ENCODE peak calls at places on chromosomes 13 and 19, in four cellular contexts. P is upper lobe of right lung, E is heart left ventricle, M is nucleus accumbens. X is an unnamed sample.

GRCh38 chr19:6501740-6502648 is at the start of gene TUBB4A:
- DNase-seq in P (no peak), E (peak; percentile 32), M (peak; percentile 77), X (no peak)

GRCh38 chr13:35856084-35856483 is 275.1 kb downstream of the DCLK1 start:
- DNase-seq in P (no peak), E (no peak), M (no peak), X (no peak)

GRCh38 chr19:4636151-4636717 is 3.1 kb upstream of the TNFAIP8L1 start:
- DNase-seq in P (peak; percentile 86), E (peak; percentile 76), M (peak; percentile 11), X (peak; percentile 63)

GRCh38 chr13:34751044-34751443 is 191.0 kb upstream of the NBEA start:
- DNase-seq in P (no peak), E (no peak), M (no peak), X (no peak)

GRCh38 chr13:57673197-57673596 is 41.7 kb downstream of the PCDH17 start:
- DNase-seq in P (no peak), E (no peak), M (no peak), X (no peak)

GRCh38 chr19:7756258-7756657 is 6.8 kb upstream of the CLEC4M start:
- DNase-seq in P (no peak), E (no peak), M (no peak), X (no peak)

GRCh38 chr13:64457976-64458375 is 2772.2 kb downstream of the PCDH9 start:
- DNase-seq in P (no peak), E (no peak), M (no peak), X (no peak)

GRCh38 chr13:39930544-39931444 is 275.3 kb downstream of the COG6 start:
- DNase-seq in P (no peak), E (no peak), M (no peak), X (no peak)

GRCh38 chr13:60788156-60788829 is 391.3 kb downstream of the TDRD3 start:
- DNase-seq in P (no peak), E (peak; percentile 36), M (no peak), X (peak; percentile 11)

GRCh38 chr13:24124789-24125476 is 35.6 kb upstream of the SPATA13 start:
- DNase-seq in P (no peak), E (no peak), M (no peak), X (no peak)

GRCh38 chr19:3982701-3983541 is 2.3 kb downstream of the EEF2 start:
- DNase-seq in P (no peak), E (peak; percentile 26), M (no peak), X (peak; percentile 46)

GRCh38 chr13:45340422-45341033 is 455 bp downstream of the TPT1 start:
- DNase-seq in P (peak; percentile 97), E (peak; percentile 93), M (peak; percentile 69), X (peak; percentile 92)

GRCh38 chr19:13846533-13847032 is 30.4 kb upstream of the NANOS3 start:
- DNase-seq in P (peak; percentile 94), E (peak; percentile 91), M (no peak), X (peak; percentile 86)

GRCh38 chr13:41231786-41232185 is 31.6 kb downstream of the MTRF1 start:
- DNase-seq in P (peak; percentile 71), E (no peak), M (no peak), X (peak; percentile 99)

GRCh38 chr13:110575322-110576069 is 14.0 kb upstream of the RAB20 start:
- DNase-seq in P (peak; percentile 63), E (peak; percentile 59), M (no peak), X (peak; percentile 50)

GRCh38 chr13:96994849-96995243 is 570 bp upstream of the OXGR1 start:
- DNase-seq in P (no peak), E (no peak), M (no peak), X (no peak)

GRCh38 chr13:74248477-74248876 is 114.3 kb upstream of the KLF12 start:
- DNase-seq in P (no peak), E (no peak), M (no peak), X (no peak)

GRCh38 chr13:21976159-21976558 is 305.3 kb downstream of the FGF9 start:
- DNase-seq in P (no peak), E (no peak), M (no peak), X (no peak)

GRCh38 chr13:108283110-108283509 is 13.6 kb downstream of the TNFSF13B start:
- DNase-seq in P (no peak), E (no peak), M (no peak), X (no peak)

GRCh38 chr13:21435710-21436151 is 23.4 kb downstream of the ZDHHC20 start:
- DNase-seq in P (peak; percentile 67), E (peak; percentile 68), M (peak; percentile 8), X (peak; percentile 80)

X was measured in body of pancreas.